ENCODE peak calls at places on chromosomes 4 and X, in eight cellular contexts. U, X, P, J, N, A, C and B are unnamed samples.

GRCh38 chr4:24114444-24114843 is 224.6 kb upstream of the PPARGC1A start:
- DNase-seq in U (no peak), A (no peak), J (no peak), X (no peak), P (no peak), C (no peak), N (no peak), B (no peak)

GRCh38 chr4:30716158-30716557 is 4.0 kb upstream of the PCDH7 start:
- DNase-seq in U (no peak), X (no peak), N (no peak), J (peak; percentile 38), P (peak; percentile 57), A (no peak), C (no peak), B (no peak)

GRCh38 chrX:82676386-82676785 is 831.7 kb upstream of the POU3F4 start:
- DNase-seq in X (no peak), P (no peak), U (no peak), A (no peak), J (no peak), N (no peak), C (no peak), B (no peak)

GRCh38 chr4:36326610-36327009 is 45.2 kb downstream of the DTHD1 start:
- DNase-seq in J (no peak), P (no peak), X (no peak), U (no peak), C (no peak), N (no peak), A (no peak), B (no peak)

GRCh38 chr4:69532125-69532524 is 36.4 kb upstream of the UGT2B4 start:
- DNase-seq in U (no peak), P (no peak), X (no peak), N (no peak), J (no peak), C (no peak), A (no peak), B (no peak)

GRCh38 chr4:153169811-153170210 is 34.4 kb upstream of the TRIM2 start:
- DNase-seq in U (no peak), N (no peak), J (no peak), A (no peak), X (no peak), C (no peak), P (no peak), B (no peak)

GRCh38 chr4:145154573-145154972 is 25.8 kb downstream of the OTUD4 start:
- DNase-seq in U (peak; percentile 11), C (no peak), N (no peak), J (no peak), X (no peak), P (no peak), A (no peak), B (peak; percentile 33)

GRCh38 chr4:186939766-186940165 is 216.1 kb upstream of the FAT1 start:
- DNase-seq in A (no peak), J (no peak), C (no peak), U (no peak), P (no peak), N (no peak), X (no peak), B (no peak)

GRCh38 chr4:117134386-117134785 is 49.0 kb upstream of the TRAM1L1 start:
- DNase-seq in C (no peak), J (no peak), A (no peak), N (no peak), P (peak; percentile 91), X (no peak), U (peak; percentile 41), B (peak; percentile 10)

GRCh38 chr4:20428410-20429160 is 176.9 kb downstream of the SLIT2 start:
- DNase-seq in X (no peak), C (no peak), U (no peak), P (no peak), J (peak; percentile 24), N (no peak), A (no peak), B (no peak)

GRCh38 chr4:44232262-44232661 is 216.3 kb downstream of the KCTD8 start:
- DNase-seq in U (no peak), N (no peak), P (no peak), J (no peak), A (no peak), X (no peak), C (no peak), B (no peak)

GRCh38 chrX:130086414-130087207 is 23.7 kb downstream of the ELF4 start:
- DNase-seq in J (no peak), C (no peak), P (no peak), X (peak; percentile 60), U (no peak), N (peak; percentile 78), A (peak; percentile 39), B (no peak)

GRCh38 chr4:166981847-166982246 is 252.4 kb downstream of the SPOCK3 start:
- DNase-seq in X (no peak), A (no peak), U (no peak), J (no peak), C (no peak), N (no peak), P (no peak), B (no peak)

GRCh38 chrX:12956704-12957541 is 18.0 kb upstream of the TMSB4X start:
- DNase-seq in C (no peak), A (peak; percentile 54), P (no peak), X (no peak), N (peak; percentile 57), J (no peak), U (peak; percentile 45), B (peak; percentile 33)

GRCh38 chr4:3677671-3678070 is 88.5 kb upstream of the ADRA2C start:
- DNase-seq in C (no peak), J (no peak), U (no peak), P (no peak), N (no peak), X (no peak), A (no peak), B (no peak)

GRCh38 chr4:130747842-130748241 is 1651.9 kb downstream of the C4orf33 start:
- DNase-seq in C (no peak), X (no peak), U (no peak), J (peak; percentile 13), A (no peak), N (no peak), P (no peak), B (no peak)

GRCh38 chrX:103254921-103255455 is at the start of gene TCEAL8:
- DNase-seq in X (peak; percentile 49), U (no peak), N (peak; percentile 77), J (peak; percentile 79), A (peak; percentile 22), P (peak; percentile 56), C (peak; percentile 89), B (peak; percentile 65)

GRCh38 chr4:126202226-126202625 is 887.5 kb downstream of the FAT4 start:
- DNase-seq in A (no peak), N (no peak), C (no peak), P (no peak), U (no peak), J (no peak), X (no peak), B (no peak)

GRCh38 chr4:99235955-99236354 is 16.9 kb upstream of the ADH6 start:
- DNase-seq in X (no peak), N (no peak), P (no peak), U (no peak), C (no peak), A (no peak), J (no peak), B (no peak)

GRCh38 chr4:110869862-110870577 is 247.1 kb upstream of the PITX2 start:
- DNase-seq in C (no peak), U (peak; percentile 1), P (peak; percentile 61), X (no peak), N (no peak), J (no peak), A (no peak), B (peak; percentile 18)

GRCh38 chrX:154730271-154730883 is 20.5 kb downstream of the GAB3 start:
- DNase-seq in J (no peak), X (no peak), N (no peak), C (peak; percentile 66), P (no peak), A (no peak), U (no peak), B (peak; percentile 89)

GRCh38 chrX:124421898-124422622 is 75.7 kb downstream of the SH2D1A start:
- DNase-seq in P (no peak), J (no peak), A (no peak), N (no peak), X (no peak), U (peak; percentile 24), C (no peak), B (no peak)

GRCh38 chrX:6890862-6891261 is 256.6 kb upstream of the STS start:
- DNase-seq in A (no peak), C (no peak), J (no peak), X (no peak), N (no peak), P (no peak), U (no peak), B (no peak)

GRCh38 chr4:7112656-7113055 is 44.8 kb upstream of the GRPEL1 start:
- DNase-seq in X (no peak), C (no peak), U (no peak), P (no peak), J (no peak), N (no peak), A (no peak), B (no peak)

GRCh38 chr4:8368998-8369397 is 71.5 kb downstream of the ACOX3 start:
- DNase-seq in A (no peak), U (no peak), J (no peak), C (no peak), P (no peak), X (no peak), N (no peak), B (no peak)

GRCh38 chr4:41541697-41542096 is 3.7 kb downstream of the LIMCH1 start:
- DNase-seq in N (no peak), C (no peak), J (no peak), U (no peak), A (no peak), X (no peak), P (no peak), B (peak; percentile 29)

GRCh38 chr4:48509543-48509942 is 19.5 kb downstream of the ZAR1 start:
- DNase-seq in A (no peak), N (no peak), U (no peak), P (no peak), X (no peak), J (no peak), C (no peak), B (peak; percentile 40)

GRCh38 chr4:64016893-64017292 is 392.4 kb downstream of the TECRL start:
- DNase-seq in X (no peak), P (no peak), A (no peak), U (no peak), C (no peak), J (no peak), N (no peak), B (no peak)

GRCh38 chrX:153782324-153782723 is 1.5 kb downstream of the SRPK3 start:
- DNase-seq in J (peak; percentile 96), A (no peak), P (no peak), U (no peak), N (no peak), C (no peak), X (no peak), B (no peak)